ENCODE peak calls at places on chromosomes 13 and 19, in five cellular contexts. T is OCI-LY7, N is kidney, U is colonic mucosa, A is HCT116. G is an unnamed sample.

GRCh38 chr19:39907213-39907612 is 27.2 kb downstream of the FCGBP start:
- DNase-seq in T (no peak), N (no peak), U (no peak), A (no peak), G (no peak)

GRCh38 chr13:45768668-45769067 is 66.5 kb downstream of the CBY2 start:
- DNase-seq in T (no peak), N (no peak), U (no peak), A (no peak), G (no peak)

GRCh38 chr13:113623491-113624234 is 34.3 kb downstream of the ATP4B start:
- DNase-seq in T (no peak), N (peak; percentile 60), U (no peak), A (no peak), G (no peak)

GRCh38 chr13:77853701-77854100 is 64.9 kb downstream of the EDNRB start:
- DNase-seq in T (no peak), N (no peak), U (no peak), A (no peak), G (no peak)

GRCh38 chr13:27919934-27920676 is at the start of gene PDX1:
- DNase-seq in T (no peak), N (peak; percentile 72), U (peak; percentile 71), A (no peak), G (no peak)

GRCh38 chr19:17411801-17412200 is 6.4 kb upstream of the BST2 start:
- DNase-seq in T (no peak), N (no peak), U (no peak), A (no peak), G (no peak)

GRCh38 chr19:36115453-36116343 is at the start of gene TBCB:
- DNase-seq in T (peak; percentile 60), N (peak; percentile 95), U (peak; percentile 93), A (no peak), G (no peak)

GRCh38 chr19:9945319-9945966 is 9.1 kb upstream of the OLFM2 start:
- DNase-seq in T (no peak), N (peak; percentile 93), U (peak; percentile 65), A (no peak), G (no peak)

GRCh38 chr19:11045536-11045935 is 43.7 kb upstream of the LDLR start:
- DNase-seq in T (no peak), N (no peak), U (no peak), A (no peak), G (no peak)

GRCh38 chr19:570315-570714 is 2.1 kb upstream of the BSG start:
- DNase-seq in T (no peak), N (no peak), U (no peak), A (no peak), G (no peak)

GRCh38 chr13:100596516-100596915 is 7.9 kb upstream of the GGACT start:
- DNase-seq in T (no peak), N (no peak), U (no peak), A (no peak), G (no peak)

GRCh38 chr19:14450168-14450874 is 17.2 kb downstream of the PKN1 start:
- DNase-seq in T (peak; percentile 91), N (no peak), U (peak; percentile 39), A (peak; percentile 87), G (peak; percentile 86)

GRCh38 chr19:6010107-6010506 is 32.2 kb upstream of the RANBP3 start:
- DNase-seq in T (no peak), N (peak; percentile 35), U (no peak), A (no peak), G (no peak)

GRCh38 chr13:110794209-110794608 is 80.7 kb downstream of the ING1 start:
- DNase-seq in T (no peak), N (no peak), U (no peak), A (no peak), G (no peak)

GRCh38 chr13:33109319-33109718 is 93.1 kb downstream of the KL start:
- DNase-seq in T (no peak), N (no peak), U (no peak), A (no peak), G (no peak)
- H3K4me1 ChIP-seq in T (peaks cover 15% of the 10 kb centered on the region), N (peaks cover 12% of the 10 kb centered on the region), U (no peaks in the 10 kb centered on the region), A (peaks cover 13% of the 10 kb centered on the region), G (no peaks in the 10 kb centered on the region)

DNA sequence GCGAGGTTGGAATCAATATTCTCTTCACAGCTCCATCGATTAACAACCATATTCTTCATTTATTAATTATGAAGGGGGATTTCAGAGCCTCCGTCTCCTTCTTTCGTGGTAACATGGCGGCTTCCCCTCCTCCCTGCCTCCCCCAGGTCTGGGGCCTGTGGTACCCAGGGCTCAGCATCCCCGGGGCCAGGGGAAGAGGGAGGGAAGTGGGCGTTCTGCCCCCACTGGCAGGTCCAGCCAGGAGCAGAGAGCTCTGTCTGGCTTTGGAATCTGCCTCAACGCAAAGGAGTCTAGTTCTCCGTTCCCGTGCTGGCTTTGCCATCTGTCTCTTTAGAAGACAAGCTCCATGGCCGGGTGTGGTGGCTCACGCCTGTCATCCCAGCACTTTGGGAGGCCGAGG is 37.8 kb upstream of the ONECUT3 start:
- DNase-seq in T (no peak), N (no peak), U (no peak), A (no peak), G (no peak)
- H3K4me1 ChIP-seq in T (no peaks in the 10 kb centered on the region), N (no peaks in the 10 kb centered on the region), U (no peaks in the 10 kb centered on the region), A (no peaks in the 10 kb centered on the region), G (no peaks in the 10 kb centered on the region)

GRCh38 chr19:2051771-2052704 is 994 bp upstream of the MKNK2 start:
- DNase-seq in T (peak; percentile 63), N (peak; percentile 87), U (peak; percentile 78), A (no peak), G (peak; percentile 44)
- H3K4me1 ChIP-seq in T (peaks cover 66% of the 10 kb centered on the region), N (peaks cover 51% of the 10 kb centered on the region), U (peaks cover 34% of the 10 kb centered on the region), A (peaks cover 71% of the 10 kb centered on the region), G (peaks cover 59% of the 10 kb centered on the region)

DNA sequence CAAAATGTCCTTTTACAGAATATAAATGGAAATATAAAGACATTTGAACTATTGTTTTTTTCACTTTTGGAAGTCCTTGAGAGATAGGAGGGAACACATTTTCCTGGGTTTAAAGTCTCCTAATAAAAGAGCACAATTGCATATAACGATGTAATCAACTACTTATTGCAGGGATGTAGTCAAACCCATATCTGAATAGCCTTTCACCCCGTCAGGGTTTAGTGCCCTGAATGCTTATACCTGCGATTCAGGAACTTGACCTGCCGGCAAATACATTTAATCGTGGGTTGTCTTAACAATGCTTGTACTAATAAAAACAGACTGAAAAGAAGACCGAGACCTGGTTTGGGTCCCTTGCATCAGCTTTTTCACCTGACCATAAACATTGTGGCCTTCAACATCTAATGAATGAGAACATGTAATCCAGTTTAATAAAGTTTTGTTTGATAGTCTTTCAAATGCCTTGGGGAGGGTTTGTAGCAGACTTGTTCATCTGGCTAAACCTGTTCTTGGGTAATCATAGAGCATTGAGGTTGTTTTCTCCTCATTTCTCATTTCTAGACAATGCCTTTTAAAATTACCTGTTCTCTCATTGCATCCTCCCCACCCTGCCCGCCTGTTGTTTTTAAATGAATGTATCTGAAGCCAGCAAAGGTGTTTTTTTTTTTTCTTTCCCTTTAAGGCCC is 7.0 kb downstream of the KLF5 start:
- DNase-seq in T (no peak), N (no peak), U (peak; percentile 66), A (no peak), G (no peak)
- H3K4me1 ChIP-seq in T (no peaks in the 10 kb centered on the region), N (no peaks in the 10 kb centered on the region), U (no peaks in the 10 kb centered on the region), A (peaks cover 36% of the 10 kb centered on the region), G (peaks cover 3% of the 10 kb centered on the region)